ENCODE peak calls at places on chromosomes 11 and 22, in eight cellular contexts. K, M, U, F, G, R, S and X are unnamed samples.
A peak's percentile ranks its signal among the peaks of the same experiment; 100 is the strongest.

GRCh38 chr11:65726660-65727059 is 6.1 kb upstream of the RNASEH2C start:
- ATAC-seq in R (no peak), M (peak; percentile 26), F (peak; percentile 87), G (no peak), U (peak; percentile 52), K (peak; percentile 54), S (peak; percentile 82), X (no peak)

GRCh38 chr11:6498121-6498520 is 1.0 kb downstream of the DNHD1 start:
- ATAC-seq in S (no peak), M (no peak), G (peak; percentile 11), U (peak; percentile 37), F (no peak), R (peak; percentile 68), K (no peak), X (peak; percentile 53)

GRCh38 chr11:122102426-122102825 is 13.6 kb downstream of the BLID start:
- ATAC-seq in K (no peak), S (no peak), U (no peak), M (no peak), G (no peak), R (no peak), F (no peak), X (no peak)

GRCh38 chr11:10623797-10624761 is 55.6 kb upstream of the LYVE1 start:
- ATAC-seq in G (peak; percentile 75), U (peak; percentile 57), F (peak; percentile 79), R (peak; percentile 56), S (peak; percentile 90), K (peak; percentile 78), M (peak; percentile 57), X (peak; percentile 69)

GRCh38 chr11:130244851-130245250 is 69.9 kb downstream of the ZBTB44 start:
- ATAC-seq in R (no peak), M (peak; percentile 33), F (no peak), G (no peak), S (no peak), U (no peak), K (no peak), X (no peak)

GRCh38 chr22:24216541-24217209 is 28.2 kb downstream of the GGT5 start:
- ATAC-seq in F (no peak), M (peak; percentile 61), G (no peak), S (no peak), R (no peak), K (no peak), U (no peak), X (no peak)

GRCh38 chr22:30893434-30894370 is 74.9 kb downstream of the MORC2 start:
- ATAC-seq in R (no peak), K (no peak), U (no peak), M (no peak), F (no peak), G (no peak), S (no peak), X (no peak)

GRCh38 chr11:126115820-126116319 is 53.2 kb upstream of the CDON start:
- ATAC-seq in R (peak; percentile 78), U (peak; percentile 91), M (peak; percentile 28), S (peak; percentile 71), G (peak; percentile 91), F (peak; percentile 78), K (peak; percentile 50), X (peak; percentile 78)

GRCh38 chr11:8584096-8584495 is 9.9 kb downstream of the STK33 start:
- ATAC-seq in K (no peak), G (peak; percentile 49), U (peak; percentile 43), M (no peak), R (no peak), F (no peak), S (no peak), X (no peak)

GRCh38 chr11:20088368-20089260 is 71.7 kb downstream of the DBX1 start:
- ATAC-seq in R (no peak), M (peak; percentile 67), F (peak; percentile 19), G (no peak), S (no peak), K (no peak), U (no peak), X (no peak)

GRCh38 chr22:20183823-20184222 is 33.0 kb upstream of the CCDC188 start:
- ATAC-seq in M (no peak), G (no peak), R (no peak), S (no peak), U (no peak), K (no peak), F (no peak), X (no peak)

GRCh38 chr11:79441159-79441875 is 487 bp upstream of the TENM4 start:
- ATAC-seq in U (no peak), S (no peak), G (no peak), R (no peak), M (no peak), F (no peak), K (no peak), X (no peak)

DNA sequence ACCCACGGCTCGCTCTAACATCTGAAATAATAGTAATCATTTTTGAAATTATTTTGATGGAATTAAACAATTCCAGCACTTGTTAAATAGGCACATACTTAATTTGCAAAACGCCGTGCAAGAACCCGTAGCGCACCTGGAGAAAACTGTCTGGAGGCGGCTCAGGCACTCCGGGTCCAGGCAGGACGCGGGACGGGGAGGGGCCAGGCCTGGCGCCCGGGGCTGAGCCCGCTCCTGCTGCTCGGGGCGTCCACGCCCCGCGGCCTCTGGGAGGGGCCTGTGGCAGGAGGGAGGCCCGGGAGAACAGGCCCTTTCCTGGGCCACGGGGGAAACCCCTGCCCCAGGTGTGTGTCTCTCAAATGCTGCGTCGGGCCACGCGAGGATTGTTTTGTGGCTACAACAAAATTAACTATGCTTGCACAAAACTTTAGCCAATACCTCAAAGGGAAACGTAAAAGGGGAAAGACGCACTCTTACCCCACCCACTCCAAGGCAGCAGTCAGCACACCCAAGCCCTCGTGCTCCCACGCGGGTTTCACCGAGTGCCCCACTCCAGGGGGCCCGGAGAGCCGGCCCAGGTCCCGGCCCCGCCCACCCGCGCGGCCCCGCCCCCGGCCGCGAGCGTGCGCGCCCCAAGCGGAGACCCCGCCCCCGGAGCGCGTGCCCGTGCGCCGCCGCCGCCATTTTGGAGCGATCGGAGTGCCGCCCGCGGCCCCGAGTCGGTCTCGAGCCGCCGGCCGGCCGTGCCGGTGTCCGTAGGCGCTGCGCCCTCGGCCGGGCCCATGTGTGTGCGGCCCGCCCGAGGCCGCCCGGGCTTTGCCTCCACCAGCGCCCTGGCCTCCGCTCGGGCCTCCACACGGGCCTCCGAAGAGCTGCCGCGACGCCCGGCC is at the start of gene PPP6R2:
- ATAC-seq in F (peak; percentile 89), S (peak; percentile 86), R (peak; percentile 97), M (peak; percentile 85), K (peak; percentile 92), U (peak; percentile 74), G (peak; percentile 91), X (peak; percentile 87)
- H3K4me3 ChIP-seq in F (peak within 1 kb of the TSS; percentile 77), S (peak within 1 kb of the TSS; percentile 64), R (peak within 1 kb of the TSS; percentile 98), M (peak within 1 kb of the TSS; percentile 80), K (peak within 1 kb of the TSS; percentile 57), U (peak within 1 kb of the TSS; percentile 86), G (peak within 1 kb of the TSS; percentile 70), X (peak within 1 kb of the TSS; percentile 92)

GRCh38 chr11:101434241-101434640 is 149.6 kb downstream of the TRPC6 start:
- ATAC-seq in F (no peak), M (no peak), U (no peak), S (no peak), R (no peak), K (no peak), G (no peak), X (no peak)

GRCh38 chr11:101429708-101430107 is 154.1 kb downstream of the TRPC6 start:
- ATAC-seq in G (no peak), U (peak; percentile 67), S (no peak), F (no peak), R (no peak), M (peak; percentile 61), K (no peak), X (no peak)

GRCh38 chr11:101430236-101430635 is 153.6 kb downstream of the TRPC6 start:
- ATAC-seq in K (no peak), G (no peak), S (no peak), F (no peak), R (no peak), M (no peak), U (no peak), X (peak; percentile 31)

DNA sequence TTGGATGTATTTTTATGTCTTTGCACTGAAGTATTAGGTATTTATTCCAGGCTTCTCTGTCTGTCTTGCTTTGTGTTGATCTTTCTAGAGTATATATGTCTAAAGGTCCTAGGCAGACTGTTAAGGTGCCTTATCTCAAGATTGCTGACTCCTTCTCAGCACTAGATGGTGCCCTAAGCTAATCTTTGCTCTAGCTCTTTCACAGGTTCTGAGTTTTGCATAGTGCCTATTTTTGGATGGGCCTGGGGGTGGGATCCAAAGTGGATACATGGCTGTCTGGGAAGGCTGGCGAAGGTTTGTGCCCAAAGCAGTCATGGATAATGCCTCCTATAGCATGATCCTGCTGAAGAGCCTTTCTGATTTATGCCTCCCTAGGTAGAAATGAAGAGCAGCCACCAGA is 154.9 kb downstream of the TRPC6 start:
- ATAC-seq in S (peak; percentile 98), U (peak; percentile 83), M (peak; percentile 85), F (no peak), G (peak; percentile 63), K (peak; percentile 97), R (peak; percentile 39), X (no peak)
- TF ChIP-seq CTCF in S (peak; percentile 89), U (peak; percentile 74), M (peak; percentile 39), F (no peak), G (peak; percentile 63), K (peak; percentile 34), R (no peak), X (no peak)

GRCh38 chr22:49588739-49589138 is 238.9 kb downstream of the BRD1 start:
- ATAC-seq in S (no peak), M (no peak), R (no peak), F (no peak), K (no peak), G (no peak), U (no peak), X (no peak)
- TF ChIP-seq POLR2AphosphoS5 in S (no peak), M (no peak), R (no peak), F (no peak), K (no peak), G (no peak), U (no peak), X (no peak)

DNA sequence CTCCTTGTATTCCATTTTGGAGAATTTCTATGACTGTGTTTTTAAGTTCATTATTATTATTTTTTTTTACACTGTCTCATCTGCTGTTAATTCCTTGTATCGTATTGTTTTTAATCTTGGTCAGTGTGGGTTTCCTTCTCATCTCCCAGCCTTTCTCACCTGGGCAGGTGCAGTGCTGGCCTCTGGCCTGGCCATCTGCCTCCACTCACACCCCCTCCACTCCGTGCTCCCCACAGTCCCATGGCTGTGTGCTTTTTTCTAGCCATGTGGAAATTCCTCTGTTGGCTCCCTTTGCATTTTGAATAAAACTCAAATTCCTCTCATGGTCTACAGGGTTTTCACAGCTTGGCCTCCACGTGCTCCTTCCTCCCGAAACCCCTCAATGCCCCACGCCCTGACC is 50.3 kb upstream of the LINC01488 start:
- ATAC-seq in K (no peak), S (no peak), F (no peak), M (no peak), R (no peak), G (no peak), U (no peak), X (no peak)
- H3K4me3 ChIP-seq in K (no peak overlapping the region), S (no peak overlapping the region), F (no peak overlapping the region), M (no peak overlapping the region), R (no peak overlapping the region), G (no peak overlapping the region), U (no peak overlapping the region), X (no peak overlapping the region)

DNA sequence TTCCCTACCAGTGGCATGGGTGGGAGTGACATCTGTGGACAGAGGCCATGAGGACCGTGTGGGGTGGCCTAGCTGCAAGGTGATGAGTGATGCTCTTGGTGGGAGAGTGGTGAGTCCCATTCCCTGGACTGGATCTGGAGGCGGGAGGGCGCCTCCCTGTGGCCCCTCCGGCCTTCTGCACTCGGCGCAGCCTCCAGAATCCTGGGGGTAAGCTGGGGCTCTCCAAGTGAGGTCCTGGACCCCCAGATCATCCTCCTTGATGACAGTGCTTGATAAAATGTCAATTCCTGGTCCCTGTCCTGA is 32.3 kb upstream of the PRR5 start:
- ATAC-seq in M (no peak), U (peak; percentile 66), F (peak; percentile 85), K (peak; percentile 74), G (peak; percentile 69), R (peak; percentile 9), S (peak; percentile 71), X (no peak)
- TF ChIP-seq CTCF in M (peak; percentile 15), U (peak; percentile 50), F (peak; percentile 53), K (no peak), G (peak; percentile 79), R (no peak), S (peak; percentile 81), X (no peak)